ENCODE peak calls at places on chromosomes 12 and 14, in eight cellular contexts. K is kidney epithelial cell, A is NAMALWA, F is tibial nerve, X is GM12878, T is suprapubic skin, Q is T-helper 1 cell, J is EL. D is an unnamed sample.

GRCh38 chr12:7645395-7646177 is 20.1 kb downstream of the APOBEC1 start:
- DNase-seq in K (no peak), J (peak; percentile 36), A (peak; percentile 72), X (no peak), Q (no peak), F (no peak), T (no peak), D (no peak)

GRCh38 chr12:118188690-118189371 is 52.9 kb downstream of the PEBP1 start:
- DNase-seq in A (no peak), T (no peak), Q (no peak), X (no peak), F (peak; percentile 26), K (no peak), J (peak; percentile 22), D (no peak)

GRCh38 chr14:56119221-56119967 is 1.2 kb downstream of the PELI2 start:
- DNase-seq in A (peak; percentile 22), X (no peak), K (no peak), J (peak; percentile 37), Q (peak; percentile 18), F (no peak), T (peak; percentile 73), D (no peak)

GRCh38 chr12:53190108-53190729 is 9.5 kb upstream of the CSAD start:
- DNase-seq in X (no peak), T (no peak), A (peak; percentile 60), Q (no peak), F (no peak), J (peak; percentile 62), K (no peak), D (no peak)

GRCh38 chr12:6469609-6470374 is 685 bp downstream of the VAMP1 start:
- DNase-seq in T (no peak), J (peak; percentile 11), K (no peak), X (no peak), A (peak; percentile 56), Q (no peak), F (no peak), D (no peak)

GRCh38 chr12:22064968-22065367 is 18.9 kb downstream of the CMAS start:
- DNase-seq in J (no peak), X (no peak), K (no peak), T (no peak), Q (no peak), F (no peak), A (no peak), D (no peak)

GRCh38 chr12:95060951-95061350 is 12.5 kb downstream of the NR2C1 start:
- DNase-seq in X (no peak), F (no peak), T (no peak), A (no peak), Q (no peak), J (no peak), K (no peak), D (no peak)

GRCh38 chr12:103712191-103712590 is 125.1 kb downstream of the STAB2 start:
- DNase-seq in T (no peak), Q (no peak), A (no peak), K (no peak), X (no peak), J (no peak), F (no peak), D (no peak)

GRCh38 chr12:54663603-54664002 is 15.4 kb upstream of the DCD start:
- DNase-seq in X (no peak), A (no peak), J (no peak), F (no peak), T (no peak), Q (no peak), K (no peak), D (no peak)

GRCh38 chr14:57889245-57889644 is 23.4 kb upstream of the SLC35F4 start:
- DNase-seq in F (no peak), A (no peak), T (peak; percentile 63), K (peak; percentile 35), Q (no peak), X (no peak), J (peak; percentile 34), D (no peak)

GRCh38 chr12:125954362-125954761 is 889.1 kb downstream of the AACS start:
- DNase-seq in A (no peak), J (no peak), X (no peak), Q (no peak), F (no peak), K (no peak), T (no peak), D (no peak)

GRCh38 chr14:101843665-101844064 is 82.2 kb downstream of the PPP2R5C start:
- DNase-seq in X (peak; percentile 69), Q (peak; percentile 42), F (no peak), J (no peak), K (no peak), T (no peak), A (peak; percentile 97), D (no peak)

GRCh38 chr12:63844391-63845341 is at the start of gene SRGAP1:
- DNase-seq in F (peak; percentile 50), X (no peak), T (peak; percentile 83), J (peak; percentile 71), Q (no peak), A (no peak), K (no peak), D (no peak)